ENCODE peak calls at places on chromosomes 13 and 19, in nine cellular contexts. V is IMR-90, D is testis, G is tibial nerve, W is A549, N is adrenal gland, M is prostate gland, Z is uterus, S is body of pancreas. R is an unnamed sample.

GRCh38 chr13:113207890-113208423 is 512 bp downstream of the PCID2 start:
- DNase-seq in W (peak), N (peak), D (peak), M (no peak), V (peak), Z (no peak), S (peak), G (no peak), R (no peak)

GRCh38 chr19:28488006-28488405 is 724.9 kb downstream of the UQCRFS1 start:
- DNase-seq in Z (no peak), S (no peak), N (no peak), D (no peak), W (no peak), G (no peak), M (no peak), V (no peak), R (no peak)

GRCh38 chr19:58393725-58394033 is 1.8 kb upstream of the RNF225 start:
- DNase-seq in Z (no peak), D (no peak), W (no peak), G (no peak), S (no peak), N (no peak), V (no peak), M (no peak), R (no peak)

GRCh38 chr13:113561417-113562084 is 23.0 kb upstream of the TFDP1 start:
- DNase-seq in M (no peak), W (no peak), G (no peak), S (no peak), Z (no peak), D (peak), V (no peak), N (no peak), R (no peak)

GRCh38 chr19:35451278-35452096 is 3.4 kb downstream of the FFAR2 start:
- DNase-seq in D (no peak), V (no peak), N (no peak), M (no peak), Z (no peak), G (no peak), S (no peak), W (no peak), R (peak)

GRCh38 chr13:21657538-21657937 is 13.3 kb upstream of the FGF9 start:
- DNase-seq in N (no peak), S (no peak), Z (no peak), M (no peak), V (peak), D (no peak), G (no peak), W (no peak), R (no peak)

GRCh38 chr19:3608079-3608641 is 1.5 kb upstream of the TBXA2R start:
- DNase-seq in D (no peak), Z (no peak), V (no peak), G (no peak), N (no peak), W (no peak), S (no peak), M (no peak), R (no peak)

GRCh38 chr13:113204378-113204734 is 4.1 kb downstream of the PCID2 start:
- DNase-seq in S (no peak), W (no peak), M (no peak), V (no peak), G (no peak), D (no peak), Z (no peak), N (no peak), R (no peak)

GRCh38 chr13:24619302-24619701 is 60.9 kb upstream of the ATP12A start:
- DNase-seq in S (no peak), W (no peak), V (no peak), N (no peak), Z (no peak), M (no peak), D (no peak), G (no peak), R (no peak)

DNA sequence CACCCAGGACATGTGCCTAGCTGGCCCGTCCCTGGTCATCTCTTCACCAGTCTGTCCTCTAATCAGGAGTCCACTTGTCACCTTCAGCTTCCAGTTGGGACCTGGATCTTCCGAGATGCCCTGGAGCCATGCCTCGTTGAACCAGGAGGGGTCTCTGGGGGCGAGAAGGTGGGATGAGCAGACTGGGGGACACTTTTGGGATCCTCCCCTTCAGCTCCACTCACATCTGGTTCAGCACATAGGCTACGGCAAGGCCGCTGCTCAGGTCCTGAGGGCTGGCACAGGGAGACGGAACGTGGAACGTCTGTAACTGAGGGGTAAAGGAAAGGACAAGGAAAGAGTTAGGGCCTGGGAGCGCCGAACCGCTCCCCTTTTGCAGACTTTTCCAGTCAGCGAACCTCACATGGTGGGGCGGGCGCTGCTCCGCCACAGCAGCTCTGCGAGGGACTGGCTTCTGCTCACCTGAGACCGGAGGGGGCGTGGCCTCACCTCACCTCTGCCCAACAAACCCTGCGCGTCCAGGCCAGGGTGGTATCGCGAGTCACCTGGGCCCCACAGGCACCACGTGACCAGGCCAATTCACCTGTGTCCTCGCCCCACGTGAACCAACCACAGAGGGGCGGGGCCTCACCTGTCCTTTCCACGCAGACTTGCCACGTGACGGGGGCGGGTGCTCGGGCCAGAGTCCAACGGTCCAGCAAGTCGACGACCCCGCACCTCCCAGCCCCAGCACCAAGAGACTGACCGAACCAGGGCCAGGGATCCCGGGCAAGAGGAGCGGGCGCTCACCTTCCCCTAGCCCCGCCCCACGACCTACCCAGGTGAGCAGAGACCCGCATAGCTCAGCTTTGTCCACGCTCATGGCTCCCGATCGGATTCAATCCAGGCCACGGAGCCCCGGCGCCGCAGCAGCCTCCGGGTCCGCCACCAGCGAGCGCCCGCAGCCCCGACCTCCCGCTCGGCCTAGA is at the start of gene HOOK2:
- DNase-seq in N (no peak), V (no peak), S (peak), Z (no peak), M (peak), D (peak), G (peak), W (no peak), R (no peak)
- TF ChIP-seq POLR2A in N (peak), V (no peak), S (peak), Z (peak), M (no peak), D (no peak), G (no peak), W (no peak), R (no peak)

DNA sequence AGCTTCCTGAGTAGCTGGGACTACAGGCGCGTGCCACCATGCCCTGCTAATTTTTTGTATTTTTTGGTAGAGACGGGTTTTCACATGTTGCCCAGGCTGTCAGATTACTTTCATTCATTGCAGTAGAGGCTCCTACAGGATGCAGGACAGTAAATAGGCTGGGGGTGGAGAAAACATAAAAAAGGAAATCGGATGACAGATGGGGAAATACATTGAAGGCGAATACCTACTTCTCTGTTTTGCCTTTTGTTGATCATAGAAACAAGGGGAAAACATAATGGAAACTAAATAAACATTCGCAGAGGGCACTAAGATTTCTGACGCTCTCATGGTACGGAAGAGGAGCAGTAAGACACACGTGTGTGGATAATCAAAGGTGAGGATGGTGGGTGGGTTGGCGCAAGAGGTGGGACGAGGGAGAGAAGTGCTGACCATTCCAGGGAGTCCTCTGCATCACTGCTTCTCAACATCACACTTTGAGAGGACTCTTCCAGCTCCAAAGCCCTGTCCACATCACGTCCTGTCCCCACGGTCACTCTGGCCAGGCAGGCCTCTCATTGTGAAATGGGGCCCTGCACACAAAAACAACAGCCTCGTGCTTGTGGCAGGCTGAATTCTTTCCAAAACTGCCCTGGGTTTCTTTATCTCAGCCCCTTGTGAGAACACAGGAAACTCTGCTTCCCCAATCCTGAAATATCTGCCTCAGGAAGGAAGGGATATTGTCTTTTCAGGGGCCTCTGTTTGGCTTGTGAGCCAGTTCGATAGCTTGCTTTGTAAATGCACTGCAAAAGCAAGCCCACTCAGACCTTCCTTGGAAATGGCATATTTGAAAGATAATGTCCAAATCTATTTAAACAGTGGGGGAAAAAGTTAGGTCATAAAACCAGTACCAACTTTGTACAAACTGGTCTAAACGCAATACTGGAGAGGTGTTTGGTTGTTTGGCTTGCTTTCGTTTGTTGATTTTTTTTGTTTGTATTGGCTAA is 188.5 kb downstream of the FOXO1 start:
- DNase-seq in N (peak), M (no peak), Z (no peak), W (no peak), V (no peak), S (peak), G (peak), D (no peak), R (no peak)
- TF ChIP-seq POLR2A in N (no peak), M (no peak), Z (no peak), W (no peak), V (no peak), S (no peak), G (no peak), D (no peak), R (no peak)

GRCh38 chr19:37719111-37719926 is at the start of gene ZNF607:
- DNase-seq in S (peak), Z (peak), D (peak), G (peak), N (peak), V (peak), M (peak), W (peak), R (peak)
- TF ChIP-seq POLR2A in S (peak), Z (peak), D (no peak), G (no peak), N (no peak), V (no peak), M (peak), W (peak), R (peak)

GRCh38 chr19:16676101-16676798 is 15.3 kb downstream of the TMEM38A start:
- DNase-seq in W (no peak), D (no peak), S (no peak), G (no peak), N (no peak), Z (no peak), M (no peak), V (no peak), R (no peak)

GRCh38 chr19:16670291-16670690 is 9.4 kb downstream of the TMEM38A start:
- DNase-seq in Z (no peak), S (no peak), W (no peak), N (no peak), V (no peak), G (no peak), M (no peak), D (no peak), R (no peak)

GRCh38 chr19:16668176-16668575 is 7.2 kb downstream of the TMEM38A start:
- DNase-seq in D (no peak), N (no peak), G (no peak), S (no peak), V (no peak), W (no peak), Z (no peak), M (no peak), R (no peak)

GRCh38 chr19:16673226-16673625 is 12.3 kb downstream of the TMEM38A start:
- DNase-seq in S (no peak), N (no peak), D (peak), M (no peak), W (no peak), Z (no peak), G (no peak), V (no peak), R (no peak)

DNA sequence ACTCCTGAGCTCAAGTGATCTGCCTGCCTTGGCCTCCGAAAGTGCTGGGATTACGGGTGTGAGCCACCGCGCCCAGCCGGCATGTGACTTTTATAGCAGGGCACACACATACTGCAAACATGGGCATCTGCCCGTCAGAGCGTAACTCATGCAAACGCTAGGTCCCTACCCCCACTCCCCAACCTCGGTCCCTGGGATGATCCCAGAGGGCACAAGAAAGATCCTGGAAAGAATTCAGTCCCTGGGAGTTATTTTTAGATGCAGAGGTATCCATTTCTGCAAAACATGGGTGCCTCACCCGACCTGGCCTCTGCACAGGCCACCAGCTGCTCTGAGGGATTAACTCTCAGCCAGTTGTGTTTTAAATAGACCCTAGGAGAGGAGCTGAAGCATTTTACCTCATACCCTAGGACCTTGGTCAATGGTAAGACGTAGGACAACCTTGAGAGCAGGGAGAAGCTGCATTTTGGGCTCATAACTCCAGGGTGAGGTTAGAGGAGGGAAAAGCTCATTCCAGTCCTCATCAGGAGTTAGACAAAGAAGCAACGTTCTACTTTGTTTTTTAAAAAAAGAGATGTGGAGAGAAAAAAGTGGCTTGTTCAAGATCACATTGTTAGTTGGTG is 10.8 kb downstream of the TMEM38A start:
- DNase-seq in N (no peak), G (no peak), S (no peak), M (no peak), D (no peak), V (no peak), Z (no peak), W (no peak), R (no peak)
- TF ChIP-seq POLR2A in N (no peak), G (no peak), S (no peak), M (no peak), D (no peak), V (no peak), Z (no peak), W (no peak), R (no peak)

GRCh38 chr19:11342429-11342828 is 3.0 kb upstream of the RAB3D start:
- DNase-seq in Z (no peak), W (no peak), M (no peak), D (no peak), N (no peak), G (no peak), S (no peak), V (no peak), R (no peak)

GRCh38 chr19:11338164-11338563 is 1.3 kb downstream of the RAB3D start:
- DNase-seq in G (no peak), M (no peak), N (no peak), D (no peak), W (no peak), S (peak), Z (no peak), V (no peak), R (no peak)

GRCh38 chr19:11337080-11337479 is 2.4 kb downstream of the RAB3D start:
- DNase-seq in S (no peak), D (no peak), G (no peak), V (no peak), N (no peak), W (no peak), M (no peak), Z (no peak), R (no peak)

GRCh38 chr19:11338569-11339253 is 746 bp downstream of the RAB3D start:
- DNase-seq in W (no peak), D (no peak), N (no peak), M (peak), V (no peak), G (no peak), S (peak), Z (peak), R (no peak)

GRCh38 chr19:11339254-11340098 is at the start of gene RAB3D:
- DNase-seq in D (peak), G (peak), Z (peak), W (peak), S (peak), N (peak), M (peak), V (peak), R (peak)
- TF ChIP-seq POLR2A in D (no peak), G (peak), Z (peak), W (peak), S (peak), N (no peak), M (peak), V (no peak), R (no peak)

GRCh38 chr19:16121967-16122366 is 10.3 kb downstream of the RAB8A start:
- DNase-seq in M (peak), Z (no peak), N (no peak), S (no peak), G (no peak), W (no peak), D (no peak), V (no peak), R (no peak)

GRCh38 chr19:16124953-16125352 is 13.3 kb downstream of the RAB8A start:
- DNase-seq in S (no peak), M (no peak), D (no peak), G (no peak), W (no peak), V (no peak), N (no peak), Z (no peak), R (no peak)

GRCh38 chr19:16127080-16127479 is 15.4 kb downstream of the RAB8A start:
- DNase-seq in D (no peak), G (no peak), V (no peak), N (no peak), M (no peak), S (no peak), W (no peak), Z (no peak), R (no peak)

GRCh38 chr19:16127776-16128371 is 15.6 kb upstream of the HSH2D start:
- DNase-seq in V (no peak), D (no peak), W (no peak), S (no peak), G (no peak), Z (no peak), N (no peak), M (no peak), R (no peak)

GRCh38 chr19:16125738-16126495 is 14.2 kb downstream of the RAB8A start:
- DNase-seq in Z (no peak), N (peak), W (no peak), V (no peak), S (no peak), D (no peak), G (no peak), M (no peak), R (no peak)
- TF ChIP-seq POLR2A in Z (no peak), N (no peak), W (no peak), V (no peak), S (no peak), D (no peak), G (no peak), M (no peak), R (no peak)